ENCODE peak calls at places on chromosomes 5 and 9, in four cellular contexts. One of them, this sample, is unnamed.

GRCh38 chr9:13354733-13355132 is 75.2 kb upstream of the MPDZ start:
- DNase-seq in cardiac fibroblast: peak
- DNase-seq in EL: peak
- DNase-seq in CD4-positive, CD25-positive, alpha-beta regulatory T cell: no peak
- DNase-seq in this sample: no peak

GRCh38 chr5:180105827-180106312 is 34.3 kb upstream of the RNF130 start:
- DNase-seq in cardiac fibroblast: no peak
- DNase-seq in CD4-positive, CD25-positive, alpha-beta regulatory T cell: no peak
- DNase-seq in EL: peak
- DNase-seq in this sample: no peak

GRCh38 chr5:1655496-1656270 is 131.9 kb upstream of the LPCAT1 start:
- DNase-seq in EL: no peak
- DNase-seq in cardiac fibroblast: no peak
- DNase-seq in CD4-positive, CD25-positive, alpha-beta regulatory T cell: no peak
- DNase-seq in this sample: no peak

GRCh38 chr9:128771094-128771721 is 519 bp downstream of the ZER1 start:
- DNase-seq in EL: peak
- DNase-seq in CD4-positive, CD25-positive, alpha-beta regulatory T cell: peak
- DNase-seq in cardiac fibroblast: peak
- DNase-seq in this sample: peak

GRCh38 chr9:6628714-6629113 is 16.8 kb downstream of the GLDC start:
- DNase-seq in cardiac fibroblast: no peak
- DNase-seq in EL: no peak
- DNase-seq in CD4-positive, CD25-positive, alpha-beta regulatory T cell: no peak
- DNase-seq in this sample: no peak

GRCh38 chr9:15157371-15157770 is 149.6 kb downstream of the TTC39B start:
- DNase-seq in EL: no peak
- DNase-seq in cardiac fibroblast: peak
- DNase-seq in CD4-positive, CD25-positive, alpha-beta regulatory T cell: no peak
- DNase-seq in this sample: no peak

GRCh38 chr9:89899476-89900047 is 294.8 kb downstream of the GADD45G start:
- DNase-seq in cardiac fibroblast: no peak
- DNase-seq in CD4-positive, CD25-positive, alpha-beta regulatory T cell: no peak
- DNase-seq in EL: no peak
- DNase-seq in this sample: no peak

GRCh38 chr5:180601591-180602480 is 10.5 kb upstream of the SCGB3A1 start:
- DNase-seq in EL: no peak
- DNase-seq in CD4-positive, CD25-positive, alpha-beta regulatory T cell: no peak
- DNase-seq in cardiac fibroblast: no peak
- DNase-seq in this sample: no peak

GRCh38 chr5:125961150-125961549 is 462.1 kb upstream of the GRAMD2B start:
- DNase-seq in EL: no peak
- DNase-seq in CD4-positive, CD25-positive, alpha-beta regulatory T cell: no peak
- DNase-seq in cardiac fibroblast: no peak
- DNase-seq in this sample: no peak

GRCh38 chr9:121249563-121249962 is 18.4 kb upstream of the GSN start:
- DNase-seq in CD4-positive, CD25-positive, alpha-beta regulatory T cell: no peak
- DNase-seq in cardiac fibroblast: no peak
- DNase-seq in EL: no peak
- DNase-seq in this sample: peak

GRCh38 chr5:32866138-32866537 is 155.0 kb downstream of the NPR3 start:
- DNase-seq in cardiac fibroblast: no peak
- DNase-seq in CD4-positive, CD25-positive, alpha-beta regulatory T cell: no peak
- DNase-seq in EL: no peak
- DNase-seq in this sample: no peak

GRCh38 chr5:80407735-80408474 is at the start of gene ZFYVE16:
- DNase-seq in CD4-positive, CD25-positive, alpha-beta regulatory T cell: peak
- DNase-seq in EL: peak
- DNase-seq in cardiac fibroblast: peak
- DNase-seq in this sample: peak

GRCh38 chr5:74851684-74852353 is 14.4 kb downstream of the FAM169A start:
- DNase-seq in CD4-positive, CD25-positive, alpha-beta regulatory T cell: no peak
- DNase-seq in cardiac fibroblast: peak
- DNase-seq in EL: peak
- DNase-seq in this sample: no peak

GRCh38 chr9:76394896-76395244 is 644 bp upstream of the RFK start:
- DNase-seq in cardiac fibroblast: peak
- DNase-seq in EL: peak
- DNase-seq in CD4-positive, CD25-positive, alpha-beta regulatory T cell: peak
- DNase-seq in this sample: peak

GRCh38 chr5:99911971-99912370 is 623.2 kb upstream of the FAM174A start:
- DNase-seq in CD4-positive, CD25-positive, alpha-beta regulatory T cell: no peak
- DNase-seq in EL: no peak
- DNase-seq in cardiac fibroblast: no peak
- DNase-seq in this sample: no peak

GRCh38 chr9:95201201-95201600 is 116.3 kb downstream of the FANCC start:
- DNase-seq in cardiac fibroblast: no peak
- DNase-seq in CD4-positive, CD25-positive, alpha-beta regulatory T cell: no peak
- DNase-seq in EL: no peak
- DNase-seq in this sample: no peak

GRCh38 chr9:136342191-136343120 is 15.1 kb downstream of the GPSM1 start:
- DNase-seq in EL: peak
- DNase-seq in cardiac fibroblast: peak
- DNase-seq in CD4-positive, CD25-positive, alpha-beta regulatory T cell: peak
- DNase-seq in this sample: peak

GRCh38 chr9:69370430-69370829 is 45.4 kb downstream of the ENTREP1 start:
- DNase-seq in CD4-positive, CD25-positive, alpha-beta regulatory T cell: no peak
- DNase-seq in cardiac fibroblast: peak
- DNase-seq in EL: no peak
- DNase-seq in this sample: no peak

GRCh38 chr5:31847354-31847753 is 208.4 kb downstream of the PDZD2 start:
- DNase-seq in EL: no peak
- DNase-seq in CD4-positive, CD25-positive, alpha-beta regulatory T cell: no peak
- DNase-seq in cardiac fibroblast: no peak
- DNase-seq in this sample: no peak

GRCh38 chr5:180866296-180866695 is 5.2 kb upstream of the ZFP62 start:
- DNase-seq in CD4-positive, CD25-positive, alpha-beta regulatory T cell: no peak
- DNase-seq in EL: no peak
- DNase-seq in cardiac fibroblast: no peak
- DNase-seq in this sample: no peak

GRCh38 chr5:138352722-138353549 is 451 bp downstream of the KDM3B start:
- DNase-seq in cardiac fibroblast: peak
- DNase-seq in EL: peak
- DNase-seq in CD4-positive, CD25-positive, alpha-beta regulatory T cell: peak
- DNase-seq in this sample: peak

GRCh38 chr9:136947955-136948510 is 3.0 kb downstream of the C8G start:
- DNase-seq in cardiac fibroblast: peak
- DNase-seq in EL: peak
- DNase-seq in CD4-positive, CD25-positive, alpha-beta regulatory T cell: no peak
- DNase-seq in this sample: no peak

GRCh38 chr5:151600069-151600665 is 9.0 kb upstream of the FAT2 start:
- DNase-seq in cardiac fibroblast: no peak
- DNase-seq in CD4-positive, CD25-positive, alpha-beta regulatory T cell: no peak
- DNase-seq in EL: no peak
- DNase-seq in this sample: no peak

GRCh38 chr5:134420326-134420725 is 8.6 kb upstream of the CDKN2AIPNL start:
- DNase-seq in EL: peak
- DNase-seq in CD4-positive, CD25-positive, alpha-beta regulatory T cell: no peak
- DNase-seq in cardiac fibroblast: peak
- DNase-seq in this sample: no peak

GRCh38 chr9:74645007-74645639 is 148.0 kb downstream of the RORB start:
- DNase-seq in cardiac fibroblast: peak
- DNase-seq in EL: peak
- DNase-seq in CD4-positive, CD25-positive, alpha-beta regulatory T cell: no peak
- DNase-seq in this sample: no peak

GRCh38 chr9:115691097-115691496 is 462.5 kb upstream of the PAPPA start:
- DNase-seq in cardiac fibroblast: peak
- DNase-seq in CD4-positive, CD25-positive, alpha-beta regulatory T cell: no peak
- DNase-seq in EL: peak
- DNase-seq in this sample: no peak

GRCh38 chr9:74025402-74025894 is 471.7 kb upstream of the RORB start:
- DNase-seq in EL: no peak
- DNase-seq in CD4-positive, CD25-positive, alpha-beta regulatory T cell: no peak
- DNase-seq in cardiac fibroblast: peak
- DNase-seq in this sample: no peak

GRCh38 chr9:114346146-114346545 is 16.5 kb downstream of the ORM2 start:
- DNase-seq in cardiac fibroblast: no peak
- DNase-seq in CD4-positive, CD25-positive, alpha-beta regulatory T cell: no peak
- DNase-seq in EL: no peak
- DNase-seq in this sample: no peak

GRCh38 chr9:124122813-124123462 is 111.4 kb downstream of the LHX2 start:
- DNase-seq in cardiac fibroblast: peak
- DNase-seq in CD4-positive, CD25-positive, alpha-beta regulatory T cell: no peak
- DNase-seq in EL: peak
- DNase-seq in this sample: no peak

GRCh38 chr5:138698713-138699112 is 54.5 kb upstream of the CTNNA1 start:
- DNase-seq in cardiac fibroblast: no peak
- DNase-seq in CD4-positive, CD25-positive, alpha-beta regulatory T cell: no peak
- DNase-seq in EL: no peak
- DNase-seq in this sample: no peak

GRCh38 chr9:32398207-32398606 is 13.8 kb downstream of the ACO1 start:
- DNase-seq in CD4-positive, CD25-positive, alpha-beta regulatory T cell: no peak
- DNase-seq in EL: peak
- DNase-seq in cardiac fibroblast: no peak
- DNase-seq in this sample: no peak

GRCh38 chr9:22044583-22044982 is 35.5 kb upstream of the CDKN2B start:
- DNase-seq in cardiac fibroblast: peak
- DNase-seq in CD4-positive, CD25-positive, alpha-beta regulatory T cell: no peak
- DNase-seq in EL: peak
- DNase-seq in this sample: no peak

GRCh38 chr5:126124706-126125345 is 298.4 kb upstream of the GRAMD2B start:
- DNase-seq in CD4-positive, CD25-positive, alpha-beta regulatory T cell: no peak
- DNase-seq in cardiac fibroblast: peak
- DNase-seq in EL: peak
- DNase-seq in this sample: no peak

GRCh38 chr5:62587737-62588136 is 9.1 kb downstream of the LRRC70 start:
- DNase-seq in CD4-positive, CD25-positive, alpha-beta regulatory T cell: no peak
- DNase-seq in EL: no peak
- DNase-seq in cardiac fibroblast: peak
- DNase-seq in this sample: no peak

GRCh38 chr9:93899609-93900435 is 55.3 kb downstream of the BARX1 start:
- DNase-seq in cardiac fibroblast: no peak
- DNase-seq in EL: no peak
- DNase-seq in CD4-positive, CD25-positive, alpha-beta regulatory T cell: no peak
- DNase-seq in this sample: no peak

GRCh38 chr5:16304846-16305245 is 125.3 kb upstream of the MARCHF11 start:
- DNase-seq in cardiac fibroblast: no peak
- DNase-seq in EL: peak
- DNase-seq in CD4-positive, CD25-positive, alpha-beta regulatory T cell: no peak
- DNase-seq in this sample: no peak

GRCh38 chr9:137254624-137255447 is at the start of gene NELFB:
- DNase-seq in EL: peak
- DNase-seq in cardiac fibroblast: peak
- DNase-seq in CD4-positive, CD25-positive, alpha-beta regulatory T cell: peak
- DNase-seq in this sample: peak

This sample was measured in T-cell.